ENCODE peak calls at places on chromosomes 7 and 10, in four cellular contexts. S, H, Y and B are unnamed samples.

GRCh38 chr7:106504620-106505019 is 156.3 kb downstream of the CCDC71L start:
- DNase-seq in S (no peak), H (no peak), Y (peak; percentile 45), B (no peak)

GRCh38 chr7:17007841-17008240 is 126.1 kb upstream of the AGR3 start:
- DNase-seq in S (no peak), H (no peak), Y (no peak), B (no peak)

GRCh38 chr10:77801474-77802238 is 124.9 kb downstream of the DLG5 start:
- DNase-seq in S (peak; percentile 85), H (no peak), Y (peak; percentile 33), B (no peak)

GRCh38 chr7:159030490-159031134 is 114.1 kb downstream of the VIPR2 start:
- DNase-seq in S (peak; percentile 73), H (peak; percentile 83), Y (peak; percentile 18), B (peak; percentile 76)

GRCh38 chr10:130357226-130357625 is 221.0 kb downstream of the GLRX3 start:
- DNase-seq in S (no peak), H (no peak), Y (no peak), B (peak; percentile 47)

GRCh38 chr7:70082026-70082655 is 483.9 kb downstream of the AUTS2 start:
- DNase-seq in S (no peak), H (no peak), Y (no peak), B (no peak)

GRCh38 chr7:71254751-71255150 is 122.8 kb downstream of the GALNT17 start:
- DNase-seq in S (no peak), H (no peak), Y (no peak), B (no peak)

GRCh38 chr7:88243345-88243909 is 23.6 kb upstream of the SRI start:
- DNase-seq in S (peak; percentile 50), H (peak; percentile 64), Y (no peak), B (no peak)

GRCh38 chr10:3482200-3482993 is 302.6 kb downstream of the KLF6 start:
- DNase-seq in S (peak; percentile 83), H (peak; percentile 92), Y (no peak), B (no peak)

GRCh38 chr7:90455163-90456030 is 14.0 kb upstream of the PTTG1IP2 start:
- DNase-seq in S (no peak), H (peak; percentile 51), Y (no peak), B (no peak)

GRCh38 chr10:97714401-97715258 is 1.1 kb downstream of the MARVELD1 start:
- DNase-seq in S (peak; percentile 61), H (peak; percentile 87), Y (no peak), B (peak; percentile 84)